ENCODE peak calls at places on chromosome 17, in seven cellular contexts. One of them, this sample, is unnamed. For H3K36me3, the result is how much of the 10 kb centered on the place peaks cover.

GRCh38 chr17:41360291-41360995 is 9.2 kb downstream of the KRT33B start:
- DNase-seq in small intestine: no peak
- DNase-seq in WERI-Rb-1: no peak
- DNase-seq in PC-3: peak
- DNase-seq in aorta: no peak
- DNase-seq in uterus: no peak
- DNase-seq in PC-9: peak
- DNase-seq in this sample: no peak

GRCh38 chr17:44531019-44531418 is 26.3 kb upstream of the FZD2 start:
- DNase-seq in PC-9: no peak
- DNase-seq in PC-3: no peak
- DNase-seq in WERI-Rb-1: no peak
- DNase-seq in small intestine: no peak
- DNase-seq in uterus: no peak
- DNase-seq in aorta: no peak
- DNase-seq in this sample: no peak

GRCh38 chr17:73323622-73324455 is 12.0 kb upstream of the CDC42EP4 start:
- DNase-seq in aorta: no peak
- DNase-seq in PC-9: no peak
- DNase-seq in small intestine: no peak
- DNase-seq in uterus: peak
- DNase-seq in WERI-Rb-1: no peak
- DNase-seq in PC-3: no peak
- DNase-seq in this sample: peak

GRCh38 chr17:40482722-40483121 is 18.7 kb downstream of the TNS4 start:
- DNase-seq in WERI-Rb-1: no peak
- DNase-seq in PC-9: no peak
- DNase-seq in uterus: no peak
- DNase-seq in small intestine: no peak
- DNase-seq in PC-3: peak
- DNase-seq in aorta: no peak
- DNase-seq in this sample: no peak

GRCh38 chr17:72926171-72926570 is 166.3 kb downstream of the SLC39A11 start:
- DNase-seq in uterus: no peak
- DNase-seq in PC-3: no peak
- DNase-seq in WERI-Rb-1: no peak
- DNase-seq in aorta: no peak
- DNase-seq in small intestine: no peak
- DNase-seq in PC-9: no peak
- DNase-seq in this sample: no peak

GRCh38 chr17:68794636-68795503 is 160.3 kb downstream of the ABCA8 start:
- DNase-seq in small intestine: peak
- DNase-seq in uterus: no peak
- DNase-seq in PC-3: peak
- DNase-seq in aorta: no peak
- DNase-seq in PC-9: no peak
- DNase-seq in WERI-Rb-1: no peak
- DNase-seq in this sample: no peak

GRCh38 chr17:20995873-20996723 is 46.7 kb downstream of the USP22 start:
- DNase-seq in WERI-Rb-1: no peak
- DNase-seq in uterus: no peak
- DNase-seq in PC-9: no peak
- DNase-seq in aorta: no peak
- DNase-seq in small intestine: no peak
- DNase-seq in PC-3: no peak
- DNase-seq in this sample: no peak

GRCh38 chr17:9456265-9456664 is 119.4 kb downstream of the STX8 start:
- DNase-seq in uterus: peak
- DNase-seq in PC-9: no peak
- DNase-seq in aorta: no peak
- DNase-seq in WERI-Rb-1: no peak
- DNase-seq in PC-3: no peak
- DNase-seq in small intestine: peak
- DNase-seq in this sample: no peak

GRCh38 chr17:65697661-65698060 is 136.2 kb upstream of the AXIN2 start:
- DNase-seq in small intestine: no peak
- DNase-seq in aorta: no peak
- DNase-seq in uterus: no peak
- DNase-seq in PC-3: peak
- DNase-seq in PC-9: no peak
- DNase-seq in WERI-Rb-1: no peak
- DNase-seq in this sample: no peak

GRCh38 chr17:31390426-31390747 is 1.1 kb upstream of the RAB11FIP4 start:
- DNase-seq in uterus: no peak
- DNase-seq in WERI-Rb-1: no peak
- DNase-seq in small intestine: no peak
- DNase-seq in PC-3: no peak
- DNase-seq in PC-9: no peak
- DNase-seq in aorta: no peak
- DNase-seq in this sample: no peak

GRCh38 chr17:1164935-1165556 is 14.7 kb downstream of the ABR start:
- DNase-seq in uterus: peak
- DNase-seq in aorta: no peak
- DNase-seq in PC-9: no peak
- DNase-seq in PC-3: no peak
- DNase-seq in small intestine: no peak
- DNase-seq in WERI-Rb-1: no peak
- DNase-seq in this sample: no peak

GRCh38 chr17:79410681-79411080 is 200.2 kb downstream of the RBFOX3 start:
- DNase-seq in small intestine: no peak
- DNase-seq in uterus: no peak
- DNase-seq in PC-9: no peak
- DNase-seq in aorta: no peak
- DNase-seq in WERI-Rb-1: no peak
- DNase-seq in PC-3: no peak
- DNase-seq in this sample: no peak

GRCh38 chr17:79414063-79414462 is 196.8 kb downstream of the RBFOX3 start:
- DNase-seq in PC-3: no peak
- DNase-seq in WERI-Rb-1: no peak
- DNase-seq in aorta: no peak
- DNase-seq in PC-9: no peak
- DNase-seq in uterus: no peak
- DNase-seq in small intestine: no peak
- DNase-seq in this sample: no peak

GRCh38 chr17:79412110-79412509 is 198.7 kb downstream of the RBFOX3 start:
- DNase-seq in aorta: no peak
- DNase-seq in PC-3: no peak
- DNase-seq in WERI-Rb-1: no peak
- DNase-seq in uterus: no peak
- DNase-seq in small intestine: no peak
- DNase-seq in PC-9: no peak
- DNase-seq in this sample: no peak

GRCh38 chr17:79413591-79413990 is 197.3 kb downstream of the RBFOX3 start:
- DNase-seq in PC-3: no peak
- DNase-seq in uterus: no peak
- DNase-seq in PC-9: no peak
- DNase-seq in WERI-Rb-1: no peak
- DNase-seq in aorta: no peak
- DNase-seq in small intestine: no peak
- DNase-seq in this sample: no peak

DNA sequence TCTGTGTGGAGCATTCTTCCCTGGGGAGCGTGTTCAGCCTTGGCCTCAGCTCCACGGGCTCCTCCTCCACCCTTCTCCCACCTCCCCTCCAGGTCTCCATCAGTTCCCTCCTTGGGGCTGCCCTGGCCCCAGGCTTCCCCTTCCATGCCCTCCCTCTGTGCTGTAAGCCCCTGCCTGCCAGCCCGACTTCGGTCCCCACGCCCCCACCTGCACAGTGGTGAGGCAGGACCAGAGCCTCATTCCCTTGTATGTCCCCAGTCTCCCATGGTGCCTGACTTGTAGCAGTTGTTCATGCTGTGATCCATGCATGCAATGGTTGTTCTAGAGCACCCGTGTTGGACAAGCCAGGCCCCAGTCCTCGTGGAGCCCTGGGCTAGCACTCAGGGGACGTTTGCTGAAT is 199.4 kb downstream of the RBFOX3 start:
- DNase-seq in PC-9: no peak
- DNase-seq in WERI-Rb-1: no peak
- DNase-seq in uterus: no peak
- DNase-seq in small intestine: no peak
- DNase-seq in PC-3: no peak
- DNase-seq in aorta: no peak
- DNase-seq in this sample: no peak
- H3K36me3 ChIP-seq in PC-9: under half
- H3K36me3 ChIP-seq in WERI-Rb-1: under half
- H3K36me3 ChIP-seq in uterus: under half
- H3K36me3 ChIP-seq in small intestine: under half
- H3K36me3 ChIP-seq in PC-3: under half
- H3K36me3 ChIP-seq in aorta: under half
- H3K36me3 ChIP-seq in this sample: under half

DNA sequence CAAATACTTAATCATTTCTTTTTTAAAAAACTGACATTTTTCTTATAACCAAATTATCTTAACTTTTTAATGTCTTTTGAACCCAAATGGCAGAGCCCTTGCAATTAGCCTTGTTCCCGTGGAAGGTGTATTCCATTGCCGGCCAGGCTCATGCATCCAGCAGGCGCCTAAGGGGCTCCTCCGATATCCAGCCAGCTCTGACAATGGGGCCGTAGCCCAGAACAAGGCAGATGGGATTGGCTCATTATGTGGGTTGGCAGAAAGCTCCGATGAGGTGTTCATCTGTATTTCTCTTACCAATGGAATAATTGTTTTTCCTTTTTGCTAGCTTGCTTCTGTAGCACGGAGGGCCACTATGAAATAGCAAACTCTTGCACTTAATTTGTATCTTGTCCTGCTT is 208.2 kb upstream of the CHMP6 start:
- DNase-seq in PC-9: no peak
- DNase-seq in PC-3: no peak
- DNase-seq in uterus: no peak
- DNase-seq in small intestine: no peak
- DNase-seq in WERI-Rb-1: no peak
- DNase-seq in aorta: no peak
- DNase-seq in this sample: no peak
- H3K36me3 ChIP-seq in PC-9: under half
- H3K36me3 ChIP-seq in PC-3: under half
- H3K36me3 ChIP-seq in uterus: under half
- H3K36me3 ChIP-seq in small intestine: under half
- H3K36me3 ChIP-seq in WERI-Rb-1: under half
- H3K36me3 ChIP-seq in aorta: under half
- H3K36me3 ChIP-seq in this sample: under half

GRCh38 chr17:35694906-35695305 is 36.5 kb upstream of the RASL10B start:
- DNase-seq in uterus: no peak
- DNase-seq in small intestine: no peak
- DNase-seq in WERI-Rb-1: no peak
- DNase-seq in PC-3: no peak
- DNase-seq in PC-9: no peak
- DNase-seq in aorta: no peak
- DNase-seq in this sample: no peak
- H3K36me3 ChIP-seq in uterus: under half
- H3K36me3 ChIP-seq in small intestine: under half
- H3K36me3 ChIP-seq in WERI-Rb-1: under half
- H3K36me3 ChIP-seq in PC-3: under half
- H3K36me3 ChIP-seq in PC-9: under half
- H3K36me3 ChIP-seq in aorta: under half
- H3K36me3 ChIP-seq in this sample: under half

GRCh38 chr17:28665994-28666393 is 4.0 kb downstream of the SUPT6H start:
- DNase-seq in WERI-Rb-1: no peak
- DNase-seq in PC-9: no peak
- DNase-seq in aorta: no peak
- DNase-seq in uterus: no peak
- DNase-seq in small intestine: no peak
- DNase-seq in PC-3: no peak
- DNase-seq in this sample: no peak

GRCh38 chr17:28669918-28670317 is 7.9 kb downstream of the SUPT6H start:
- DNase-seq in WERI-Rb-1: no peak
- DNase-seq in uterus: no peak
- DNase-seq in PC-9: no peak
- DNase-seq in aorta: no peak
- DNase-seq in PC-3: no peak
- DNase-seq in small intestine: no peak
- DNase-seq in this sample: no peak

GRCh38 chr17:28662527-28662829 is 473 bp downstream of the SUPT6H start:
- DNase-seq in aorta: no peak
- DNase-seq in small intestine: no peak
- DNase-seq in uterus: no peak
- DNase-seq in WERI-Rb-1: no peak
- DNase-seq in PC-3: no peak
- DNase-seq in PC-9: no peak
- DNase-seq in this sample: no peak

GRCh38 chr17:28663723-28664122 is 1.7 kb downstream of the SUPT6H start:
- DNase-seq in PC-3: no peak
- DNase-seq in uterus: no peak
- DNase-seq in aorta: no peak
- DNase-seq in WERI-Rb-1: no peak
- DNase-seq in small intestine: no peak
- DNase-seq in PC-9: no peak
- DNase-seq in this sample: no peak

GRCh38 chr17:28667870-28668269 is 5.9 kb downstream of the SUPT6H start:
- DNase-seq in uterus: no peak
- DNase-seq in WERI-Rb-1: no peak
- DNase-seq in aorta: no peak
- DNase-seq in small intestine: no peak
- DNase-seq in PC-3: no peak
- DNase-seq in PC-9: no peak
- DNase-seq in this sample: no peak
- H3K36me3 ChIP-seq in uterus: under half
- H3K36me3 ChIP-seq in WERI-Rb-1: half or more
- H3K36me3 ChIP-seq in aorta: under half
- H3K36me3 ChIP-seq in small intestine: under half
- H3K36me3 ChIP-seq in PC-3: under half
- H3K36me3 ChIP-seq in PC-9: under half
- H3K36me3 ChIP-seq in this sample: under half

DNA sequence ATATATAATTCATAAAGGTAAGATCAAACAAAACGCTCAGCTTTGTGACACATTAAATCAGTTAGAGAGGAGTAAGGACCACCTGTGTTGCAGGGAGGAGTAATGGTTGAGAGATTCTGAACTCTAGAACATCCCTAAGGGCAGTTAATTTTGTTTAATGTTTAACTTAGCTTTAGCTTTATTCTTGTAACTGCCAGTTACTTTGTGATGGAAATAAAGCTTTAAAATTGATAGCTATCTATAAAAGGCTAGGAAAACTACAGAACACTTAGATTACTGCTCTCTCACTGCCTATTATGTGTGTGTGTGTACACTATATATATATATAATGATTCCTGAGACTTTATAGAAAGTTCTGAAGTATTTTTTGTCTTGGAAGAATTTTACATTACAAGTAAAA is 37.8 kb downstream of the PTRH2 start:
- DNase-seq in WERI-Rb-1: no peak
- DNase-seq in small intestine: peak
- DNase-seq in PC-9: no peak
- DNase-seq in PC-3: no peak
- DNase-seq in aorta: no peak
- DNase-seq in uterus: no peak
- DNase-seq in this sample: no peak
- H3K36me3 ChIP-seq in WERI-Rb-1: half or more
- H3K36me3 ChIP-seq in small intestine: under half
- H3K36me3 ChIP-seq in PC-9: half or more
- H3K36me3 ChIP-seq in PC-3: half or more
- H3K36me3 ChIP-seq in aorta: under half
- H3K36me3 ChIP-seq in uterus: under half
- H3K36me3 ChIP-seq in this sample: under half

GRCh38 chr17:57341611-57342010 is 85.3 kb downstream of the MSI2 start:
- DNase-seq in WERI-Rb-1: no peak
- DNase-seq in aorta: no peak
- DNase-seq in small intestine: no peak
- DNase-seq in PC-3: no peak
- DNase-seq in uterus: no peak
- DNase-seq in PC-9: no peak
- DNase-seq in this sample: no peak
- H3K36me3 ChIP-seq in WERI-Rb-1: under half
- H3K36me3 ChIP-seq in aorta: under half
- H3K36me3 ChIP-seq in small intestine: under half
- H3K36me3 ChIP-seq in PC-3: under half
- H3K36me3 ChIP-seq in uterus: under half
- H3K36me3 ChIP-seq in PC-9: under half
- H3K36me3 ChIP-seq in this sample: under half

GRCh38 chr17:83147285-83147684 is 67.9 kb downstream of the METRNL start:
- DNase-seq in PC-9: no peak
- DNase-seq in aorta: no peak
- DNase-seq in uterus: no peak
- DNase-seq in WERI-Rb-1: no peak
- DNase-seq in small intestine: no peak
- DNase-seq in PC-3: no peak
- DNase-seq in this sample: no peak
- H3K36me3 ChIP-seq in PC-9: under half
- H3K36me3 ChIP-seq in aorta: under half
- H3K36me3 ChIP-seq in uterus: under half
- H3K36me3 ChIP-seq in WERI-Rb-1: under half
- H3K36me3 ChIP-seq in small intestine: under half
- H3K36me3 ChIP-seq in PC-3: under half
- H3K36me3 ChIP-seq in this sample: under half

This sample was measured in gastrocnemius medialis.